ENCODE peak calls at places on chromosomes 6 and 20, in seven cellular contexts. I is GM23338, E is fibroblast of mammary gland, M is HFF-Myc, K is gastrocnemius medialis, C is Caco-2, Z is cardiac fibroblast. T is an unnamed sample.

GRCh38 chr20:12575352-12576095 is 433.2 kb upstream of the SPTLC3 start:
- DNase-seq in I (no peak), E (no peak), M (no peak), K (peak), C (no peak), Z (no peak), T (no peak)

GRCh38 chr6:101231606-101232235 is 161.8 kb upstream of the GRIK2 start:
- DNase-seq in I (no peak), E (no peak), M (no peak), K (no peak), C (no peak), Z (no peak), T (no peak)

GRCh38 chr6:1405221-1405620 is 15.8 kb downstream of the FOXF2 start:
- DNase-seq in I (no peak), E (no peak), M (no peak), K (no peak), C (no peak), Z (no peak), T (no peak)

GRCh38 chr6:41155132-41155805 is 1.1 kb upstream of the TREML1 start:
- DNase-seq in I (no peak), E (no peak), M (no peak), K (no peak), C (peak), Z (no peak), T (no peak)

GRCh38 chr20:50750145-50750671 is 18.8 kb downstream of the PARD6B start:
- DNase-seq in I (no peak), E (no peak), M (no peak), K (no peak), C (peak), Z (no peak), T (no peak)

GRCh38 chr20:4946585-4947378 is 54.5 kb downstream of the SLC23A2 start:
- DNase-seq in I (no peak), E (no peak), M (no peak), K (no peak), C (no peak), Z (peak), T (no peak)

GRCh38 chr20:39019805-39020325 is 57.7 kb downstream of the DHX35 start:
- DNase-seq in I (no peak), E (peak), M (no peak), K (no peak), C (no peak), Z (peak), T (no peak)

GRCh38 chr6:148304976-148305375 is 37.7 kb upstream of the SASH1 start:
- DNase-seq in I (peak), E (peak), M (no peak), K (no peak), C (no peak), Z (peak), T (peak)

GRCh38 chr20:43194187-43194586 is 4.5 kb upstream of the PTPRT start:
- DNase-seq in I (no peak), E (no peak), M (no peak), K (no peak), C (no peak), Z (no peak), T (no peak)

GRCh38 chr20:63580796-63581461 is 6.9 kb upstream of the HELZ2 start:
- DNase-seq in I (peak), E (peak), M (no peak), K (no peak), C (peak), Z (peak), T (no peak)

GRCh38 chr6:1190361-1190760 is 121.5 kb upstream of the FOXQ1 start:
- DNase-seq in I (no peak), E (peak), M (peak), K (peak), C (no peak), Z (peak), T (peak)

GRCh38 chr6:46062991-46063390 is 47.3 kb upstream of the CLIC5 start:
- DNase-seq in I (no peak), E (no peak), M (no peak), K (no peak), C (no peak), Z (no peak), T (no peak)

GRCh38 chr6:29142349-29142748 is 28.4 kb upstream of the OR2J2 start:
- DNase-seq in I (no peak), E (no peak), M (no peak), K (no peak), C (no peak), Z (no peak), T (no peak)

GRCh38 chr20:59850018-59850641 is 83.3 kb downstream of the SYCP2 start:
- DNase-seq in I (peak), E (peak), M (peak), K (no peak), C (no peak), Z (peak), T (no peak)

GRCh38 chr20:62396367-62397239 is 9.7 kb downstream of the RPS21 start:
- DNase-seq in I (no peak), E (no peak), M (no peak), K (no peak), C (no peak), Z (no peak), T (no peak)

GRCh38 chr6:45422541-45423110 is 44.9 kb upstream of the SUPT3H start:
- DNase-seq in I (peak), E (no peak), M (no peak), K (no peak), C (no peak), Z (peak), T (no peak)

GRCh38 chr20:24618739-24619138 is 149.3 kb downstream of the SYNDIG1 start:
- DNase-seq in I (no peak), E (no peak), M (no peak), K (no peak), C (no peak), Z (no peak), T (no peak)

GRCh38 chr20:53622247-53623114 is 28.8 kb upstream of the ZNF217 start:
- DNase-seq in I (peak), E (no peak), M (no peak), K (no peak), C (no peak), Z (peak), T (no peak)

GRCh38 chr6:126439040-126439439 is 99.1 kb downstream of the CENPW start:
- DNase-seq in I (no peak), E (no peak), M (no peak), K (no peak), C (no peak), Z (no peak), T (no peak)

GRCh38 chr6:109892451-109893435 is 85.4 kb upstream of the GPR6 start:
- DNase-seq in I (peak), E (peak), M (no peak), K (no peak), C (no peak), Z (no peak), T (no peak)

GRCh38 chr6:77089776-77090175 is 373.5 kb downstream of the HTR1B start:
- DNase-seq in I (no peak), E (peak), M (no peak), K (no peak), C (no peak), Z (peak), T (no peak)

GRCh38 chr6:154572592-154572991 is 62.1 kb upstream of the CNKSR3 start:
- DNase-seq in I (no peak), E (no peak), M (no peak), K (no peak), C (no peak), Z (no peak), T (no peak)

GRCh38 chr6:41583576-41583975 is 37.4 kb downstream of the FOXP4 start:
- DNase-seq in I (no peak), E (no peak), M (no peak), K (no peak), C (no peak), Z (no peak), T (no peak)

GRCh38 chr6:1247058-1247457 is 64.8 kb upstream of the FOXQ1 start:
- DNase-seq in I (no peak), E (no peak), M (no peak), K (no peak), C (no peak), Z (no peak), T (peak)

GRCh38 chr20:1664911-1665310 is 7.3 kb upstream of the SIRPG start:
- DNase-seq in I (no peak), E (no peak), M (no peak), K (no peak), C (no peak), Z (no peak), T (no peak)

GRCh38 chr6:144215402-144215931 is 65.2 kb downstream of the STX11 start:
- DNase-seq in I (no peak), E (peak), M (no peak), K (no peak), C (no peak), Z (peak), T (no peak)

DNA sequence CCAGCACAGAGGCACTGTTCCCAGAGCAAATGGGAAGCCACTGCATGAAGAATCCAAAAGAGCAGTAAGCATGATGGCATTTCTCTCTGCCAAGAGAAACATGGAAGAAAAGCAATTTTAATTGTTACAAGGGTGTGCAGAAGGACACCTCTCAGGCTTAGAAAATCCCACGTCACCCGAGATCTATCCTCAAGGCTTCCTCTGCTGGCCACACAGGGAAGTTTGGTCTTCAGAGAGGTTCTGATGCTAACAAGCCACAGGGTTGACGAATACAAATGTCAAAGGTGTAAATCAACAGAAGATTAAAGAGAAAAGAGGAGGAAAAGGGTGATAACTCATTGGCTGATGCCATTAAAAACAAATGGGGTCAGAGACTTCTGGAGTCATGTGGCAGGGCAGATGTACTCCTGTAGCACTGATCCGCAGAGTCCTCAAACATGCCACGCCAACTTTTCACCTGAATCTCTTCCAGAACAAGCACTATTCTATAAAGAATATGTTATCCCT is 33.6 kb upstream of the SPDEF start:
- DNase-seq in I (no peak), E (no peak), M (no peak), K (no peak), C (no peak), Z (no peak), T (no peak)
- TF ChIP-seq CTCF in I (peak), E (no peak), M (no peak), K (no peak), C (no peak), Z (no peak), T (no peak)

GRCh38 chr6:44002071-44002590 is 125.1 kb downstream of the MRPL14 start:
- DNase-seq in I (peak), E (no peak), M (no peak), K (no peak), C (peak), Z (no peak), T (peak)
- H3K4me3 ChIP-seq in I (peak), E (peak), M (peak), K (peak), C (peak), Z (peak), T (peak)

DNA sequence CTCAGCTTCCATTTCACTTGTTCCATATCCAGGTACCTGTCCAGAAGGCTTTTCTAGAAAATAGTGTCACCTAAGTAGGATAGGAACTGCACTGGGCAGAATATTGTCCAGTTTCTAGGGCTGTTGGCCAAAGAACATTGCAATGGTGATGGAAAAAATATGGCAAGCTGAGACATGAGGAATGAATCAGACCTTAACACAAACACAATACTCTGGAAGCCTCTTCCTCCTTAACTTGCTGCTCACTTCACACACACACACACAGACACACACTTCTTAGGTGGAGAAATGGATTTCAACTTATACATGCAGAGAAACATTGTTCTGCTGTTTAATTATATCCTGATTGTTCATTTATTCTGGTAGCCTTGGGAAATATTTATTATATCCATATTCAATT is 203.0 kb upstream of the RGS17 start:
- DNase-seq in I (no peak), E (no peak), M (no peak), K (no peak), C (no peak), Z (no peak), T (no peak)
- TF ChIP-seq CTCF in I (no peak), E (no peak), M (no peak), K (no peak), C (no peak), Z (no peak), T (no peak)

GRCh38 chr6:3456395-3456767 is 469 bp downstream of the SLC22A23 start:
- DNase-seq in I (no peak), E (no peak), M (no peak), K (no peak), C (no peak), Z (no peak), T (no peak)
- H3K4me3 ChIP-seq in I (peak), E (peak), M (peak), K (peak), C (peak), Z (peak), T (peak)

DNA sequence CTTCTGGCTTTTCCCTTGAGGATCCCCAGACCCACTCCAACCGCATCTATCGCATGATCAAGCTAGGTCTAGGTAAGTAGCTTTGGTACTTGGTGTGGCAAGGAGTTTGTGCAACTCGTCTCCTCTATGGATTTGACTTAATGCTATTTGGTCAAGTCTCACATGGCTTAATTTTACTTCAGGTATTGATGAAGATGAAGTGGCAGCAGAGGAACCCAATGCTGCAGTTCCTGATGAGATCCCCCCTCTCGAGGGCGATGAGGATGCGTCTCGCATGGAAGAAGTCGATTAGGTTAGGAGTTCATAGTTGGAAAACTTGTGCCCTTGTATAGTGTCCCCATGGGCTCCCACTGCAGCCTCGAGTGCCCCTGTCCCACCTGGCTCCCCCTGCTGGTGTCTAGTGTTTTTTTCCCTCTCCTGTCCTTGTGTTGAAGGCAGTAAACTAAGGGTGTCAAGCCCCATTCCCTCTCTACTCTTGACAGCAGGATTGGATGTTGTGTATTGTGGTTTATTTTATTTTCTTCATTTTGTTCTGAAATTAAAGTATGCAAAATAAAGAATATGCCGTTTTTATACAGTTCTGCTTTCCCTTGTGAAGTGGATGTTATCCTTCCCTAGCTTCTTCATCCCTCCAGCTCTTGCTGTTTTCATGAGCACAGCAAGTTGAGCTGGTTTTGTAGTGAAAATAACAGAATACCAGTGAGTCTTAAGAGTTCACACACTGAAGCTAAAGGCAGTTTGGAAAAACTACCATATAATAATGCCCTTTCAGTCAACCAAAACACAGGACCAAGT is 3.8 kb downstream of the SLC35B2 start:
- DNase-seq in I (peak), E (peak), M (no peak), K (no peak), C (peak), Z (peak), T (no peak)
- TF ChIP-seq CTCF in I (peak), E (peak), M (peak), K (no peak), C (peak), Z (peak), T (peak)

GRCh38 chr6:7148100-7148822 is 40.5 kb downstream of the RREB1 start:
- DNase-seq in I (no peak), E (peak), M (no peak), K (no peak), C (no peak), Z (peak), T (no peak)

GRCh38 chr6:7144810-7145209 is 37.0 kb downstream of the RREB1 start:
- DNase-seq in I (no peak), E (no peak), M (no peak), K (no peak), C (no peak), Z (no peak), T (no peak)

GRCh38 chr6:7146079-7146828 is 38.5 kb downstream of the RREB1 start:
- DNase-seq in I (peak), E (peak), M (no peak), K (peak), C (no peak), Z (peak), T (no peak)

GRCh38 chr6:7145269-7146078 is 37.7 kb downstream of the RREB1 start:
- DNase-seq in I (peak), E (no peak), M (no peak), K (no peak), C (peak), Z (no peak), T (no peak)

GRCh38 chr6:7147051-7147671 is 39.4 kb downstream of the RREB1 start:
- DNase-seq in I (no peak), E (no peak), M (no peak), K (no peak), C (no peak), Z (no peak), T (no peak)
- H3K4me3 ChIP-seq in I (peak), E (no peak), M (no peak), K (no peak), C (no peak), Z (no peak), T (no peak)

GRCh38 chr6:4907602-4908001 is 96.2 kb downstream of the RPP40 start:
- DNase-seq in I (no peak), E (no peak), M (no peak), K (no peak), C (no peak), Z (no peak), T (no peak)

GRCh38 chr6:4910060-4910746 is 93.6 kb downstream of the RPP40 start:
- DNase-seq in I (no peak), E (no peak), M (no peak), K (no peak), C (no peak), Z (no peak), T (no peak)

GRCh38 chr6:4906942-4907300 is 96.9 kb downstream of the RPP40 start:
- DNase-seq in I (no peak), E (no peak), M (no peak), K (no peak), C (no peak), Z (no peak), T (no peak)

GRCh38 chr6:4908062-4908461 is 95.8 kb downstream of the RPP40 start:
- DNase-seq in I (no peak), E (no peak), M (no peak), K (no peak), C (no peak), Z (no peak), T (no peak)

DNA sequence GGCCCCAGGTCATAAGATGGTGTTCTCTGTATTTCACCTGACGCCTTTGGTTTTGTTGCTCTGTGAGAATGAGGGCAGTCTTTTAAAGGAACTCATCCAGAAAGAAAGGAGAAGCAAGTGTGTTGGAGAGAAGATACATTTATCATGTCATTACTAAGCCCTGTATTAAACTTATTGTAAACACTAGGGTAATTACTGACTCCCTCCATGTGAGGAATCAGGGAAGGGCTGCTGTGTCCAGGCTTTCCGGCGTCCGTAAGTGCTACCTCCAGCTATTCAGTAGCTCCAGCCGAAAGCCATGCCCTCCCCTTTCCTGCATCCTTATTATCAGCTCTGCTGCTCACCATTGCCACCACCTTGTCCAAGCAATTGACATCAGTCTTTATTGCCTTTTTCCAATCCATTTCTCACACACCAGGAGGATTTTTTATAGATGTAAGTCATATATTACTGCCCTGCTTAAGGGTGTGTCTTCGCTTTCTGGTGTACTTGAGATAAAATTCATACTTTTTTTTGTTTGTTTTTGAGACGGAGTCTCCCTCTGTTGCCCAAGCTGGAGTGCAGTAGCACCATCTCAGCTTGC is 94.7 kb downstream of the RPP40 start:
- DNase-seq in I (no peak), E (no peak), M (no peak), K (no peak), C (no peak), Z (no peak), T (no peak)
- TF ChIP-seq CTCF in I (no peak), E (no peak), M (no peak), K (no peak), C (no peak), Z (no peak), T (no peak)

DNA sequence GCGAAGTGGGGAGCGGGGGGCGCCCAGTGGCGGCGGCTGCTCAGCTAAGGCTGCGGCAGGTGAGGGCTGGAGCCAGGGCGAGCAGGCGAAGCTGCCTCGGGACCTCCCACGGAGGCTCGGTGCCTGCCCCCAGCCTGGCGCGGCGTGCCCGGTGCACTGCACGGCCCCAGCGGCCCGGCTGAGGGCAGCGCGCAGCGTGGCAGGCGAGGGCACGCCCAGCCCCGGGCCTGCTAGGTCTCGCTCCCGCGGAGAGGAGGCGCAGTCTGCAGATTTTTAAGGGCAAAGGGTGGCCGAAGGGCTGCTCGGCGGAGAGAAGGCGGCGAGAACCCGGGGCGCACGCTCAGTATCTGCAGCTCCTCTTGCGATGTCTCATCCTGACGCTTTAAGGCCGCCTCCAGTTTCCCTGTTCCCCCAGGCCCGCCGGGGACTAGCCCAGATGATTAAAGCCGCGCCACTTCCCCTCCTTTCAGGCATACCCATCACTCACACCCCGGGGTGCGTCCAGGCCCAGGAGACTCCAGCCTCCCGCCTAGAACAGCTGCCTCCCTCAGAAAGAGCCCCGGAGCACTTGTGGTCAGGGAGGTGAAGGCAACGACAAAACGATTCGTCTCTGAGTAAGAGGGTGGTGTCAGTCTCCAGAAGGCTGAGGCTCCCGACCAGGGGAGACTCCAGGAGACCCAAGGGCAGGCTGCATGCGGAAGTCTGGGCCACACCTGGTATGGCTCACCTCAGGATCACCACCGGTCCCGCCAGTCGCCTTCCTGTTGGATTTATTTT is at the start of gene FERMT1:
- DNase-seq in I (peak), E (peak), M (peak), K (no peak), C (peak), Z (peak), T (no peak)
- H3K4me3 ChIP-seq in I (peak), E (peak), M (peak), K (peak), C (peak), Z (peak), T (peak)

GRCh38 chr6:97215157-97215769 is 67.8 kb downstream of the MMS22L start:
- DNase-seq in I (peak), E (peak), M (peak), K (no peak), C (no peak), Z (peak), T (peak)
- TF ChIP-seq CTCF in I (peak), E (peak), M (peak), K (no peak), C (peak), Z (peak), T (peak)